ENCODE peak calls at places on chromosomes 4 and X, in ten cellular contexts. V, F, A, R, O, H, C, X, N and G are unnamed samples.

GRCh38 chr4:57110635-57111546 is 706 bp upstream of the IGFBP7 start:
- DNase-seq in X (peak; percentile 23), H (peak; percentile 29), O (no peak), N (no peak), A (no peak), C (no peak), V (peak; percentile 58), R (no peak), F (peak; percentile 60), G (peak; percentile 50)

GRCh38 chrX:24574743-24575142 is 72.4 kb downstream of the PCYT1B start:
- DNase-seq in X (no peak), H (no peak), V (no peak), O (no peak), C (no peak), R (no peak), N (no peak), F (no peak), A (no peak), G (no peak)

GRCh38 chr4:182885738-182886077 is 31.5 kb downstream of the DCTD start:
- DNase-seq in A (no peak), F (no peak), R (no peak), X (no peak), V (no peak), O (no peak), N (no peak), H (no peak), C (no peak), G (no peak)

GRCh38 chr4:185238750-185239149 is 29.4 kb downstream of the SNX25 start:
- DNase-seq in F (no peak), N (no peak), R (no peak), V (no peak), O (no peak), X (no peak), C (no peak), A (peak; percentile 24), H (no peak), G (no peak)

GRCh38 chrX:63128509-63128908 is 222.6 kb downstream of the SPIN4 start:
- DNase-seq in H (no peak), X (peak; percentile 9), C (peak; percentile 16), F (peak; percentile 11), V (no peak), R (no peak), O (no peak), A (no peak), N (peak; percentile 27), G (no peak)

GRCh38 chr4:59060895-59061294 is 1950.7 kb upstream of the IGFBP7 start:
- DNase-seq in N (no peak), F (no peak), H (no peak), A (no peak), C (no peak), O (no peak), V (no peak), R (no peak), X (no peak), G (no peak)

GRCh38 chr4:42151568-42152506 is 618 bp downstream of the BEND4 start:
- DNase-seq in O (no peak), R (no peak), A (no peak), H (peak; percentile 26), C (no peak), V (no peak), N (no peak), X (peak; percentile 50), F (peak; percentile 95), G (peak; percentile 15)

GRCh38 chr4:112514079-112514448 is 1.9 kb downstream of the NEUROG2 start:
- DNase-seq in A (no peak), V (no peak), C (no peak), N (no peak), H (no peak), X (no peak), R (no peak), O (no peak), F (peak; percentile 71), G (no peak)

GRCh38 chrX:31420302-31420701 is 348.5 kb upstream of the FTHL17 start:
- DNase-seq in R (no peak), F (no peak), V (no peak), C (no peak), X (no peak), N (no peak), H (no peak), O (no peak), A (no peak), G (no peak)